ENCODE peak calls at places on chromosomes 1 and 21, in seven cellular contexts. One of them, this sample, is unnamed.

GRCh38 chr1:175506081-175506480 is 237.3 kb downstream of the TNR start:
- DNase-seq in K562: no peak
- DNase-seq in HCT116: no peak
- DNase-seq in SK-N-SH: no peak
- DNase-seq in H1: no peak
- DNase-seq in GM12878: no peak
- DNase-seq in HepG2: no peak
- DNase-seq in this sample: no peak

GRCh38 chr1:208030320-208031091 is 119.6 kb upstream of the CD34 start:
- DNase-seq in K562: no peak
- DNase-seq in HCT116: no peak
- DNase-seq in SK-N-SH: no peak
- DNase-seq in H1: no peak
- DNase-seq in GM12878: no peak
- DNase-seq in HepG2: no peak
- DNase-seq in this sample: no peak

GRCh38 chr21:45076245-45076661 is 1.9 kb downstream of the ADARB1 start:
- DNase-seq in K562: no peak
- DNase-seq in HCT116: no peak
- DNase-seq in SK-N-SH: no peak
- DNase-seq in H1: no peak
- DNase-seq in GM12878: no peak
- DNase-seq in HepG2: peak; percentile 14
- DNase-seq in this sample: no peak

GRCh38 chr1:29180497-29181412 is 945 bp downstream of the SRSF4 start:
- DNase-seq in K562: no peak
- DNase-seq in HCT116: no peak
- DNase-seq in SK-N-SH: no peak
- DNase-seq in H1: no peak
- DNase-seq in GM12878: no peak
- DNase-seq in HepG2: no peak
- DNase-seq in this sample: no peak

GRCh38 chr1:56060901-56061300 is 518.5 kb downstream of the PLPP3 start:
- DNase-seq in K562: no peak
- DNase-seq in HCT116: no peak
- DNase-seq in SK-N-SH: no peak
- DNase-seq in H1: no peak
- DNase-seq in GM12878: no peak
- DNase-seq in HepG2: no peak
- DNase-seq in this sample: no peak

GRCh38 chr1:10122926-10123325 is 87.4 kb upstream of the KIF1B start:
- DNase-seq in K562: no peak
- DNase-seq in HCT116: no peak
- DNase-seq in SK-N-SH: no peak
- DNase-seq in H1: no peak
- DNase-seq in GM12878: no peak
- DNase-seq in HepG2: no peak
- DNase-seq in this sample: no peak

GRCh38 chr1:246032111-246032551 is 474.9 kb downstream of the SMYD3 start:
- DNase-seq in K562: no peak
- DNase-seq in HCT116: no peak
- DNase-seq in SK-N-SH: peak; percentile 50
- DNase-seq in H1: no peak
- DNase-seq in GM12878: no peak
- DNase-seq in HepG2: peak; percentile 11
- DNase-seq in this sample: no peak

GRCh38 chr1:39266269-39266668 is 61.8 kb downstream of the MACF1 start:
- DNase-seq in K562: no peak
- DNase-seq in HCT116: peak; percentile 27
- DNase-seq in SK-N-SH: no peak
- DNase-seq in H1: no peak
- DNase-seq in GM12878: no peak
- DNase-seq in HepG2: no peak
- DNase-seq in this sample: peak; percentile 32

GRCh38 chr1:224432672-224433040 is 1.9 kb downstream of the WDR26 start:
- DNase-seq in K562: peak; percentile 58
- DNase-seq in HCT116: no peak
- DNase-seq in SK-N-SH: peak; percentile 31
- DNase-seq in H1: no peak
- DNase-seq in GM12878: no peak
- DNase-seq in HepG2: no peak
- DNase-seq in this sample: no peak

GRCh38 chr1:33634806-33635205 is 162.4 kb downstream of the ZSCAN20 start:
- DNase-seq in K562: peak; percentile 58
- DNase-seq in HCT116: peak; percentile 62
- DNase-seq in SK-N-SH: peak; percentile 41
- DNase-seq in H1: no peak
- DNase-seq in GM12878: no peak
- DNase-seq in HepG2: peak; percentile 14
- DNase-seq in this sample: peak; percentile 57

GRCh38 chr1:10947691-10948462 is 64.6 kb upstream of the TARDBP start:
- DNase-seq in K562: no peak
- DNase-seq in HCT116: no peak
- DNase-seq in SK-N-SH: no peak
- DNase-seq in H1: no peak
- DNase-seq in GM12878: no peak
- DNase-seq in HepG2: no peak
- DNase-seq in this sample: no peak

GRCh38 chr1:30847358-30847972 is 61.1 kb downstream of the SDC3 start:
- DNase-seq in K562: no peak
- DNase-seq in HCT116: no peak
- DNase-seq in SK-N-SH: no peak
- DNase-seq in H1: no peak
- DNase-seq in GM12878: no peak
- DNase-seq in HepG2: peak; percentile 90
- DNase-seq in this sample: no peak

GRCh38 chr1:100354971-100355394 is 2.7 kb downstream of the CDC14A start:
- DNase-seq in K562: peak; percentile 64
- DNase-seq in HCT116: peak; percentile 51
- DNase-seq in SK-N-SH: no peak
- DNase-seq in H1: no peak
- DNase-seq in GM12878: no peak
- DNase-seq in HepG2: peak; percentile 66
- DNase-seq in this sample: no peak

DNA sequence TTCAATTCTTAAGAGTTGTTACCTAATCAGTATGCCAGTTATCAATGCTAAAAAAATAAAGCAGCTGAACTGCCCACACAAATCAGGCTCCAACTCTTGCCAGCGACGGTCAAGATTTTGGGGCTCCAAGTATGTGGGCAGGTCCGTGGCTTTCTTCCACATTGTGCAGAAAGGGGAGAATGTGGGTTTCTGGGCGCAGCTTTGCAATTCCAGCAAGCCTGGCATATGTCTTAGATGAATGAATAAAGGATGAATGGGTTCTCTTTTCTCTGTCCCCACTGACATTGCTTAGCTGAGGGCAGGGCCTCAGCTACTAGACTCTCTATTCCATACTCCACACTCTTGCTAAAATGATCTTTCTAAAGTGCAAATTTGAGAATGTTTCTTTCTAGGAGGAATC is 42.4 kb downstream of the NENF start:
- DNase-seq in K562: no peak
- DNase-seq in HCT116: no peak
- DNase-seq in SK-N-SH: no peak
- DNase-seq in H1: no peak
- DNase-seq in GM12878: no peak
- DNase-seq in HepG2: no peak
- DNase-seq in this sample: no peak
- TF ChIP-seq YY1 in K562: no peak
- TF ChIP-seq YY1 in HCT116: no peak
- TF ChIP-seq YY1 in SK-N-SH: no peak
- TF ChIP-seq YY1 in H1: no peak
- TF ChIP-seq YY1 in GM12878: no peak
- TF ChIP-seq YY1 in HepG2: no peak
- TF ChIP-seq YY1 in this sample: no peak

DNA sequence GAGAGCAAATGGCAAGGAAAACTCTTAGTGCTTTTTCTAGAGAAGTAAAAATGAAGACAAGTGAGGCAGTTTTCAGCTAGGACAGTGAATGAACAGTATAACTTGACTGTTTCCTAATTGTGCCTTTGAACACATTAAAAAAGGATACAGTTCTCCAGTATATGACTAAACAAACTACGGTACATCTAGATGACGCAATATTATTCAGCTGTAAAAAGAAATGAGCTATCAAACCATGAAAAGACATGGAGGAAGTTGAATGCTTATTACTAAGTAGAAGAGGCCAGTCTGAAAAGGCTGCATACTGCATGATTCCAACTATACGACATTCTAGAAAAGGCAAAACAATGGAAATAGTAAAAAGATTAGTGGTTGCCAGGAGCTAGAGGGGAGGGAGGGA is 206.3 kb downstream of the SIPA1L2 start:
- DNase-seq in K562: no peak
- DNase-seq in HCT116: no peak
- DNase-seq in SK-N-SH: no peak
- DNase-seq in H1: no peak
- DNase-seq in GM12878: no peak
- DNase-seq in HepG2: no peak
- DNase-seq in this sample: no peak
- TF ChIP-seq YY1 in K562: no peak
- TF ChIP-seq YY1 in HCT116: no peak
- TF ChIP-seq YY1 in SK-N-SH: no peak
- TF ChIP-seq YY1 in H1: no peak
- TF ChIP-seq YY1 in GM12878: no peak
- TF ChIP-seq YY1 in HepG2: no peak
- TF ChIP-seq YY1 in this sample: no peak

GRCh38 chr1:218874313-218874712 is 299.4 kb upstream of the LYPLAL1 start:
- DNase-seq in K562: no peak
- DNase-seq in HCT116: no peak
- DNase-seq in SK-N-SH: no peak
- DNase-seq in H1: no peak
- DNase-seq in GM12878: no peak
- DNase-seq in HepG2: peak; percentile 39
- DNase-seq in this sample: no peak
- TF ChIP-seq YY1 in K562: no peak
- TF ChIP-seq YY1 in HCT116: no peak
- TF ChIP-seq YY1 in SK-N-SH: no peak
- TF ChIP-seq YY1 in H1: no peak
- TF ChIP-seq YY1 in GM12878: no peak
- TF ChIP-seq YY1 in HepG2: no peak
- TF ChIP-seq YY1 in this sample: no peak

GRCh38 chr1:94120591-94120901 is 402 bp downstream of the ABCA4 start:
- DNase-seq in K562: no peak
- DNase-seq in HCT116: no peak
- DNase-seq in SK-N-SH: no peak
- DNase-seq in H1: no peak
- DNase-seq in GM12878: no peak
- DNase-seq in HepG2: no peak
- DNase-seq in this sample: no peak

GRCh38 chr1:94119796-94120590 is 955 bp downstream of the ABCA4 start:
- DNase-seq in K562: no peak
- DNase-seq in HCT116: no peak
- DNase-seq in SK-N-SH: no peak
- DNase-seq in H1: no peak
- DNase-seq in GM12878: no peak
- DNase-seq in HepG2: no peak
- DNase-seq in this sample: peak; percentile 39

GRCh38 chr1:94120983-94121382 is at the start of gene ABCA4:
- DNase-seq in K562: no peak
- DNase-seq in HCT116: no peak
- DNase-seq in SK-N-SH: no peak
- DNase-seq in H1: no peak
- DNase-seq in GM12878: no peak
- DNase-seq in HepG2: no peak
- DNase-seq in this sample: no peak

GRCh38 chr1:94122201-94122970 is 1.4 kb upstream of the ABCA4 start:
- DNase-seq in K562: no peak
- DNase-seq in HCT116: no peak
- DNase-seq in SK-N-SH: no peak
- DNase-seq in H1: no peak
- DNase-seq in GM12878: no peak
- DNase-seq in HepG2: no peak
- DNase-seq in this sample: no peak

GRCh38 chr1:94121411-94121821 is 468 bp upstream of the ABCA4 start:
- DNase-seq in K562: no peak
- DNase-seq in HCT116: no peak
- DNase-seq in SK-N-SH: no peak
- DNase-seq in H1: no peak
- DNase-seq in GM12878: no peak
- DNase-seq in HepG2: peak; percentile 70
- DNase-seq in this sample: no peak
- TF ChIP-seq YY1 in K562: no peak
- TF ChIP-seq YY1 in HCT116: no peak
- TF ChIP-seq YY1 in SK-N-SH: no peak
- TF ChIP-seq YY1 in H1: no peak
- TF ChIP-seq YY1 in GM12878: no peak
- TF ChIP-seq YY1 in HepG2: no peak
- TF ChIP-seq YY1 in this sample: no peak

GRCh38 chr1:40272653-40273213 is 14.7 kb downstream of the ZMPSTE24 start:
- DNase-seq in K562: no peak
- DNase-seq in HCT116: no peak
- DNase-seq in SK-N-SH: no peak
- DNase-seq in H1: no peak
- DNase-seq in GM12878: no peak
- DNase-seq in HepG2: no peak
- DNase-seq in this sample: no peak

GRCh38 chr1:40268211-40268610 is 10.2 kb downstream of the ZMPSTE24 start:
- DNase-seq in K562: no peak
- DNase-seq in HCT116: no peak
- DNase-seq in SK-N-SH: no peak
- DNase-seq in H1: no peak
- DNase-seq in GM12878: no peak
- DNase-seq in HepG2: no peak
- DNase-seq in this sample: no peak

GRCh38 chr1:40267767-40268187 is 9.7 kb downstream of the ZMPSTE24 start:
- DNase-seq in K562: no peak
- DNase-seq in HCT116: no peak
- DNase-seq in SK-N-SH: no peak
- DNase-seq in H1: no peak
- DNase-seq in GM12878: no peak
- DNase-seq in HepG2: no peak
- DNase-seq in this sample: no peak

GRCh38 chr1:40266786-40267535 is 8.9 kb downstream of the ZMPSTE24 start:
- DNase-seq in K562: no peak
- DNase-seq in HCT116: no peak
- DNase-seq in SK-N-SH: no peak
- DNase-seq in H1: no peak
- DNase-seq in GM12878: no peak
- DNase-seq in HepG2: no peak
- DNase-seq in this sample: no peak

GRCh38 chr1:40270152-40270834 is 12.3 kb downstream of the ZMPSTE24 start:
- DNase-seq in K562: no peak
- DNase-seq in HCT116: no peak
- DNase-seq in SK-N-SH: no peak
- DNase-seq in H1: no peak
- DNase-seq in GM12878: no peak
- DNase-seq in HepG2: no peak
- DNase-seq in this sample: no peak
- TF ChIP-seq YY1 in K562: no peak
- TF ChIP-seq YY1 in HCT116: no peak
- TF ChIP-seq YY1 in SK-N-SH: no peak
- TF ChIP-seq YY1 in H1: no peak
- TF ChIP-seq YY1 in GM12878: no peak
- TF ChIP-seq YY1 in HepG2: no peak
- TF ChIP-seq YY1 in this sample: no peak

GRCh38 chr1:163048970-163049680 is 20.0 kb upstream of the RGS4 start:
- DNase-seq in K562: no peak
- DNase-seq in HCT116: no peak
- DNase-seq in SK-N-SH: peak; percentile 19
- DNase-seq in H1: no peak
- DNase-seq in GM12878: no peak
- DNase-seq in HepG2: no peak
- DNase-seq in this sample: no peak
- TF ChIP-seq YY1 in K562: no peak
- TF ChIP-seq YY1 in HCT116: no peak
- TF ChIP-seq YY1 in SK-N-SH: no peak
- TF ChIP-seq YY1 in H1: no peak
- TF ChIP-seq YY1 in GM12878: no peak
- TF ChIP-seq YY1 in HepG2: no peak
- TF ChIP-seq YY1 in this sample: no peak